ENCODE peak calls at places on chromosomes 7 and 10, in five cellular contexts. One of them, this sample, is unnamed.
A peak's percentile ranks its signal among the peaks of the same experiment; 100 is the strongest.

GRCh38 chr10:49257159-49257558 is 41.8 kb upstream of the C10orf71 start:
- DNase-seq in H1: no peak
- DNase-seq in GM12878: no peak
- DNase-seq in HepG2: no peak
- DNase-seq in K562: no peak
- DNase-seq in this sample: no peak

GRCh38 chr10:8428654-8429053 is 374.2 kb downstream of the GATA3 start:
- DNase-seq in H1: peak; percentile 15
- DNase-seq in GM12878: no peak
- DNase-seq in HepG2: no peak
- DNase-seq in K562: no peak
- DNase-seq in this sample: no peak

GRCh38 chr10:103667390-103667789 is 173.9 kb downstream of the NEURL1 start:
- DNase-seq in H1: no peak
- DNase-seq in GM12878: no peak
- DNase-seq in HepG2: no peak
- DNase-seq in K562: peak; percentile 62
- DNase-seq in this sample: no peak

GRCh38 chr10:63614371-63614891 is 93.2 kb downstream of the REEP3 start:
- DNase-seq in H1: no peak
- DNase-seq in GM12878: no peak
- DNase-seq in HepG2: no peak
- DNase-seq in K562: no peak
- DNase-seq in this sample: peak; percentile 33

GRCh38 chr7:151705744-151706567 is 171.0 kb downstream of the PRKAG2 start:
- DNase-seq in H1: no peak
- DNase-seq in GM12878: no peak
- DNase-seq in HepG2: peak; percentile 30
- DNase-seq in K562: peak; percentile 55
- DNase-seq in this sample: peak; percentile 85

GRCh38 chr7:70405241-70405640 is 726.7 kb upstream of the GALNT17 start:
- DNase-seq in H1: no peak
- DNase-seq in GM12878: no peak
- DNase-seq in HepG2: no peak
- DNase-seq in K562: no peak
- DNase-seq in this sample: no peak

GRCh38 chr10:49633327-49634045 is 19.6 kb downstream of the CHAT start:
- DNase-seq in H1: no peak
- DNase-seq in GM12878: no peak
- DNase-seq in HepG2: no peak
- DNase-seq in K562: no peak
- DNase-seq in this sample: peak; percentile 61

GRCh38 chr10:387949-388660 is 252.8 kb downstream of the ZMYND11 start:
- DNase-seq in H1: no peak
- DNase-seq in GM12878: no peak
- DNase-seq in HepG2: peak; percentile 54
- DNase-seq in K562: no peak
- DNase-seq in this sample: no peak

GRCh38 chr10:75000748-75001321 is 110.6 kb upstream of the SAMD8 start:
- DNase-seq in H1: no peak
- DNase-seq in GM12878: no peak
- DNase-seq in HepG2: no peak
- DNase-seq in K562: no peak
- DNase-seq in this sample: no peak

GRCh38 chr7:47588704-47589225 is 6.9 kb upstream of the TNS3 start:
- DNase-seq in H1: no peak
- DNase-seq in GM12878: no peak
- DNase-seq in HepG2: no peak
- DNase-seq in K562: no peak
- DNase-seq in this sample: no peak

GRCh38 chr10:62046522-62047239 is 145.2 kb downstream of the ARID5B start:
- DNase-seq in H1: no peak
- DNase-seq in GM12878: peak; percentile 55
- DNase-seq in HepG2: peak; percentile 67
- DNase-seq in K562: no peak
- DNase-seq in this sample: no peak

GRCh38 chr10:77511498-77512218 is 126.0 kb downstream of the KCNMA1 start:
- DNase-seq in H1: no peak
- DNase-seq in GM12878: no peak
- DNase-seq in HepG2: no peak
- DNase-seq in K562: no peak
- DNase-seq in this sample: no peak

GRCh38 chr7:65382452-65382851 is 8.8 kb downstream of the ZNF92 start:
- DNase-seq in H1: no peak
- DNase-seq in GM12878: no peak
- DNase-seq in HepG2: no peak
- DNase-seq in K562: no peak
- DNase-seq in this sample: no peak

GRCh38 chr7:44712012-44712411 is 36.6 kb upstream of the ZMIZ2 start:
- DNase-seq in H1: no peak
- DNase-seq in GM12878: no peak
- DNase-seq in HepG2: peak; percentile 77
- DNase-seq in K562: peak; percentile 59
- DNase-seq in this sample: no peak

GRCh38 chr7:94052398-94053180 is 48.4 kb upstream of the BET1 start:
- DNase-seq in H1: no peak
- DNase-seq in GM12878: peak; percentile 27
- DNase-seq in HepG2: no peak
- DNase-seq in K562: no peak
- DNase-seq in this sample: no peak

GRCh38 chr10:92891885-92892705 is 43.8 kb downstream of the EXOC6 start:
- DNase-seq in H1: no peak
- DNase-seq in GM12878: no peak
- DNase-seq in HepG2: peak; percentile 96
- DNase-seq in K562: peak; percentile 20
- DNase-seq in this sample: peak; percentile 6

GRCh38 chr10:30500963-30501504 is 67.0 kb downstream of the MAP3K8 start:
- DNase-seq in H1: no peak
- DNase-seq in GM12878: no peak
- DNase-seq in HepG2: no peak
- DNase-seq in K562: no peak
- DNase-seq in this sample: no peak

DNA sequence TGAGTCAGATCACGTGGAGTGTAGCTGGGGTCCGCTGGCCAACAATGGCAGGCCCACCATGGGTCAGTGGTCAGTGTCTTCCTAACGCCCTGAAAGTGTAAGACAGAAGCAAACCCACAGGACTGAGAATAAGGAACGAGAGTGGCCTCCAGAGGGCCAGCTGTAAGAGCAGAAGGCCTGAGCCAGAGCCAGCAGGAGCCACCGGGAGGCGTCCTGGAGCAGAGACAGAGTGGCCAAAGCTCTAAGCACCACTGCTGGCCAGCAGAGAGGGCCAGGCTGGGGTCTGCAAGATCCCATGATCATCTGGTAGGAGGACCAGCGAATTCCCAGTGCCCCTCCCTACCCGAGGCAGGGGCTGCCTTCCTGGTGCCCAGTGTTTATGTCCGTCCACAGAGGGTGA is 9.2 kb downstream of the CCDC201 start:
- DNase-seq in H1: no peak
- DNase-seq in GM12878: no peak
- DNase-seq in HepG2: peak; percentile 23
- DNase-seq in K562: no peak
- DNase-seq in this sample: no peak
- H3K9me3 ChIP-seq in H1: no peaks in the 10 kb centered on the region
- H3K9me3 ChIP-seq in GM12878: no peaks in the 10 kb centered on the region
- H3K9me3 ChIP-seq in HepG2: no peaks in the 10 kb centered on the region
- H3K9me3 ChIP-seq in K562: no peaks in the 10 kb centered on the region
- H3K9me3 ChIP-seq in this sample: no peaks in the 10 kb centered on the region

DNA sequence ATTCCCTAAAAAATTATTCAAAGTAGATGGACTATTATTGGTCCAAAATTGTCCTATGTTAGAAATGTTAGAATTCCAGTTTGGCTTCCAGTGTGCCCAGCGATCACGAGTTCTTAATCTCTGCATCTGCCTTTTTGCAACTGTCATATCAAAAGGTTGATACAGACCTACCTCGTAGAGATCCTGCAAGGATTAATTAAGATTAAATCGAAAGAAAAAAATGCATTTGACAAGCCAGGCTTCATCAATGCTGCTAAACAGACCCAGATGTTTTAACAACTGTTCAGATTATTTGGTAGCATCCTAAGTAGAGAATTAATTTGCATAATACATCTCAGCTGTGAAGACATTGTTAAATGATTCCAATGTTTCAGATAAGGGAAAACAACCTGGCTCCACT is 336.5 kb downstream of the CRPPA start:
- DNase-seq in H1: no peak
- DNase-seq in GM12878: no peak
- DNase-seq in HepG2: no peak
- DNase-seq in K562: no peak
- DNase-seq in this sample: peak; percentile 9
- H3K9ac ChIP-seq in H1: no peak overlapping the region
- H3K9ac ChIP-seq in GM12878: no peak overlapping the region
- H3K9ac ChIP-seq in HepG2: no peak overlapping the region
- H3K9ac ChIP-seq in K562: no peak overlapping the region
- H3K9ac ChIP-seq in this sample: no peak overlapping the region

GRCh38 chr10:57716884-57717283 is 550.8 kb downstream of the IPMK start:
- DNase-seq in H1: no peak
- DNase-seq in GM12878: no peak
- DNase-seq in HepG2: no peak
- DNase-seq in K562: no peak
- DNase-seq in this sample: no peak
- TF ChIP-seq TAF1 in H1: no peak
- TF ChIP-seq TAF1 in GM12878: no peak
- TF ChIP-seq TAF1 in HepG2: no peak
- TF ChIP-seq TAF1 in K562: no peak
- TF ChIP-seq TAF1 in this sample: no peak

GRCh38 chr7:157593541-157593940 is 256.7 kb downstream of the DNAJB6 start:
- DNase-seq in H1: no peak
- DNase-seq in GM12878: no peak
- DNase-seq in HepG2: no peak
- DNase-seq in K562: no peak
- DNase-seq in this sample: no peak

GRCh38 chr7:157594306-157594705 is 257.5 kb downstream of the DNAJB6 start:
- DNase-seq in H1: no peak
- DNase-seq in GM12878: no peak
- DNase-seq in HepG2: no peak
- DNase-seq in K562: no peak
- DNase-seq in this sample: no peak

GRCh38 chr7:157596026-157596425 is 259.2 kb downstream of the DNAJB6 start:
- DNase-seq in H1: no peak
- DNase-seq in GM12878: no peak
- DNase-seq in HepG2: no peak
- DNase-seq in K562: no peak
- DNase-seq in this sample: no peak

GRCh38 chr7:157596471-157596870 is 259.7 kb downstream of the DNAJB6 start:
- DNase-seq in H1: no peak
- DNase-seq in GM12878: no peak
- DNase-seq in HepG2: no peak
- DNase-seq in K562: no peak
- DNase-seq in this sample: no peak

GRCh38 chr7:157595086-157595855 is 258.5 kb downstream of the DNAJB6 start:
- DNase-seq in H1: no peak
- DNase-seq in GM12878: no peak
- DNase-seq in HepG2: no peak
- DNase-seq in K562: no peak
- DNase-seq in this sample: no peak
- H3K9me3 ChIP-seq in H1: peaks cover 10% of the 10 kb centered on the region
- H3K9me3 ChIP-seq in GM12878: no peaks in the 10 kb centered on the region
- H3K9me3 ChIP-seq in HepG2: no peaks in the 10 kb centered on the region
- H3K9me3 ChIP-seq in K562: no peaks in the 10 kb centered on the region
- H3K9me3 ChIP-seq in this sample: no peaks in the 10 kb centered on the region

DNA sequence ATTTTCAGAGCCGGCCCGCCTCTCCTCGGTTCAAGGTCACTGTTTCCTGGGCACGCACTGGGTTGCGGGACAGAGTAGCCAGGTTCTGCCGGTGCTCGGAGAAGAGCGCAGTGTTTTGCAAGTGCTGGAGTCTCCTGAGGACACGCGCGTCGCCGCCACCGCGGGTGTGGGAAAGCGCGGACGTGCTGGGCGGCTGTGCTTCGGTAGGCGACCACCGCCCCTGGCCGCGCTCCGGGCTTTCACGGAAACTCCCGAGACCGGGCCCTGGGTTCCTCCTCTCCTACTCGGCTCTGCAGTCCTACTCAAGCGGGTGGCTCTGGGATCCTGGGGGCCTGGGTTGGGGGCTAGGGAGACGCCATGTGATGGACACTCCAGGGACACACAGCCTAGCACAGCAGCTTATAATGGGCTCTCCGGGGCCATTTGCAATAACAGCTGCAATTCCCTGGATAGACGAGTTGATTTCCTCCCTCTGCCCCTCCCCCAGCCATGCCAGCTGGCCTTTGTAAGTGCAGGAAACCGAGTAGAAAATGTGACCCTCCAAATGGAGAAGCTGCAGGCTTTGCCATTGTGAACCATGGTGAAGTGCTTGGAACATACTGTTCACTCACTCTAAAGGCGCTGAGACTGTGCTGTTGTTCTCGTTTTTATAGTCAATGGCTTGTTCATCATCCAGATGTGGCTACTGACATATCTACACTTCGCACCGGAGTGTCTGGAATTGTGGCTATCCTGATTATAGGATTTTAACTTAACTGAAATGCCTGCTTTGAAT is 2.1 kb downstream of the FRAT1 start:
- DNase-seq in H1: no peak
- DNase-seq in GM12878: no peak
- DNase-seq in HepG2: no peak
- DNase-seq in K562: no peak
- DNase-seq in this sample: no peak
- H3K9ac ChIP-seq in H1: no peak overlapping the region
- H3K9ac ChIP-seq in GM12878: no peak overlapping the region
- H3K9ac ChIP-seq in HepG2: no peak overlapping the region
- H3K9ac ChIP-seq in K562: peak overlapping the region; percentile 26
- H3K9ac ChIP-seq in this sample: no peak overlapping the region

GRCh38 chr7:860149-860548 is 16.2 kb upstream of the GET4 start:
- DNase-seq in H1: no peak
- DNase-seq in GM12878: no peak
- DNase-seq in HepG2: no peak
- DNase-seq in K562: no peak
- DNase-seq in this sample: no peak

GRCh38 chr7:861222-861621 is 15.1 kb upstream of the GET4 start:
- DNase-seq in H1: no peak
- DNase-seq in GM12878: no peak
- DNase-seq in HepG2: peak; percentile 40
- DNase-seq in K562: no peak
- DNase-seq in this sample: no peak

GRCh38 chr7:863106-863505 is 13.2 kb upstream of the GET4 start:
- DNase-seq in H1: no peak
- DNase-seq in GM12878: no peak
- DNase-seq in HepG2: no peak
- DNase-seq in K562: no peak
- DNase-seq in this sample: no peak

GRCh38 chr7:859368-860030 is 16.9 kb upstream of the GET4 start:
- DNase-seq in H1: no peak
- DNase-seq in GM12878: no peak
- DNase-seq in HepG2: no peak
- DNase-seq in K562: peak; percentile 34
- DNase-seq in this sample: no peak

DNA sequence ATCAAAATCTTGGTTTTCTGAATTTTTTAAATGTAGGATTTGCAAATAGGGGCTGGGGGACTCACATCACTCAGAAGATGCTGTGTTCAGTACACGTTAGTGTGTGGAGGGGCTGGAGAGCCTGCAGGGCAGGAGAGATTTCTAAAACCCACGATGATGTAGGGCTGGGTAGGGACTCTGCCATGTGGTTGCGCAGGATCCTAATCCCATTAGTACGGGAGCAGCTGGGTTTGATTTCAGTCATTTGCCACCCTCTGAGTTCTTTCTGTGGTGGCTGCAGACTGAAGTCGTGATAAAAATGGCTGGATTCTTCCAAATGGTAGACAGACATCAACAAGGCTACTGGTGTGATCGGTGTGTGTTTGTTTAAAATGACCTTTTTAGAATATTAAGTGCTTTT is 14.2 kb upstream of the GET4 start:
- DNase-seq in H1: no peak
- DNase-seq in GM12878: no peak
- DNase-seq in HepG2: no peak
- DNase-seq in K562: no peak
- DNase-seq in this sample: peak; percentile 85
- TF ChIP-seq TAF1 in H1: no peak
- TF ChIP-seq TAF1 in GM12878: no peak
- TF ChIP-seq TAF1 in HepG2: no peak
- TF ChIP-seq TAF1 in K562: no peak
- TF ChIP-seq TAF1 in this sample: no peak

This sample was measured in SK-N-SH.